ENCODE peak calls at places on chromosomes 5 and 9, in five cellular contexts. G is activated naive CD4-positive, alpha-beta T cell treated with anti-CD3 and anti-CD28 coated beads, Interleukin-2, amount 10 ng/mL, durations not matched to agents 7 days and 5 days; B is mesothelial cell of epicardium; H is activated CD4-positive, alpha-beta T cell treated with anti-CD3 and anti-CD28 coated beads for 24 hours; I is cardiac septum. P is an unnamed sample.

GRCh38 chr9:76655121-76655531 is 109.1 kb upstream of the PCA3 start:
- DNase-seq in G (no peak), B (no peak), H (no peak), I (no peak), P (no peak)

GRCh38 chr9:27497883-27498553 is 26.1 kb upstream of the IFNK start:
- DNase-seq in G (no peak), B (no peak), H (no peak), I (no peak), P (no peak)

GRCh38 chr9:93990448-93990847 is 35.3 kb upstream of the BARX1 start:
- DNase-seq in G (no peak), B (no peak), H (no peak), I (no peak), P (no peak)

GRCh38 chr5:53350991-53351770 is 129.2 kb upstream of the FST start:
- DNase-seq in G (no peak), B (no peak), H (no peak), I (no peak), P (no peak)

GRCh38 chr9:116193636-116194035 is 40.0 kb downstream of the PAPPA start:
- DNase-seq in G (no peak), B (no peak), H (no peak), I (no peak), P (no peak)

GRCh38 chr5:67815455-67816391 is 399.8 kb upstream of the PIK3R1 start:
- DNase-seq in G (no peak), B (no peak), H (no peak), I (no peak), P (no peak)

GRCh38 chr9:136566899-136567298 is 21.1 kb upstream of the NOTCH1 start:
- DNase-seq in G (no peak), B (no peak), H (no peak), I (no peak), P (no peak)

GRCh38 chr9:77402286-77402685 is 225.0 kb downstream of the VPS13A start:
- DNase-seq in G (no peak), B (no peak), H (no peak), I (no peak), P (no peak)

GRCh38 chr5:21810737-21811316 is 1042.3 kb downstream of the CDH12 start:
- DNase-seq in G (no peak), B (no peak), H (no peak), I (no peak), P (no peak)

GRCh38 chr5:34656700-34657549 is 797 bp downstream of the RAI14 start:
- DNase-seq in G (peak), B (peak), H (no peak), I (no peak), P (no peak)

GRCh38 chr9:77418226-77418625 is 229.9 kb downstream of the GNA14 start:
- DNase-seq in G (no peak), B (no peak), H (no peak), I (no peak), P (no peak)

GRCh38 chr5:173501271-173501670 is 115.2 kb downstream of the BOD1 start:
- DNase-seq in G (no peak), B (no peak), H (no peak), I (no peak), P (no peak)

GRCh38 chr5:172534229-172535169 is 80.2 kb upstream of the SH3PXD2B start:
- DNase-seq in G (no peak), B (peak), H (no peak), I (peak), P (no peak)

GRCh38 chr5:149550608-149551226 is 522 bp downstream of the CSNK1A1 start:
- DNase-seq in G (no peak), B (no peak), H (no peak), I (no peak), P (no peak)

GRCh38 chr5:133474851-133475590 is 137.3 kb downstream of the FSTL4 start:
- DNase-seq in G (no peak), B (no peak), H (no peak), I (no peak), P (no peak)

GRCh38 chr5:74093501-74093993 is 467.6 kb downstream of the ARHGEF28 start:
- DNase-seq in G (no peak), B (no peak), H (no peak), I (no peak), P (no peak)

GRCh38 chr5:178202541-178202940 is 1.8 kb upstream of the HNRNPAB start:
- DNase-seq in G (peak), B (no peak), H (no peak), I (no peak), P (no peak)

GRCh38 chr9:69229367-69229766 is 55.3 kb downstream of the TJP2 start:
- DNase-seq in G (no peak), B (no peak), H (no peak), I (no peak), P (no peak)

GRCh38 chr5:135222771-135223170 is 176.3 kb downstream of the MACROH2A1 start:
- DNase-seq in G (no peak), B (no peak), H (no peak), I (no peak), P (no peak)

GRCh38 chr5:139648205-139649081 is at the start of gene CXXC5:
- DNase-seq in G (peak), B (peak), H (no peak), I (peak), P (peak)

GRCh38 chr5:160287378-160288051 is 24.8 kb downstream of the CCNJL start:
- DNase-seq in G (no peak), B (no peak), H (no peak), I (peak), P (peak)

GRCh38 chr5:147985593-147985992 is 78.2 kb upstream of the SPINK5 start:
- DNase-seq in G (no peak), B (no peak), H (no peak), I (no peak), P (no peak)

GRCh38 chr9:94654165-94654894 is 15.0 kb upstream of the FBP1 start:
- DNase-seq in G (no peak), B (no peak), H (no peak), I (no peak), P (no peak)

GRCh38 chr9:96331236-96331947 is 29.4 kb upstream of the HSD17B3 start:
- DNase-seq in G (no peak), B (no peak), H (no peak), I (no peak), P (no peak)

GRCh38 chr5:119398713-119399492 is 43.1 kb downstream of the TNFAIP8 start:
- DNase-seq in G (no peak), B (no peak), H (no peak), I (no peak), P (no peak)

GRCh38 chr9:95477885-95478790 is 38.6 kb downstream of the PTCH1 start:
- DNase-seq in G (no peak), B (no peak), H (no peak), I (no peak), P (no peak)

GRCh38 chr9:34536685-34537084 is 13.9 kb upstream of the ENHO start:
- DNase-seq in G (no peak), B (no peak), H (no peak), I (no peak), P (no peak)

GRCh38 chr9:132193227-132194110 is 31.6 kb downstream of the NTNG2 start:
- DNase-seq in G (no peak), B (no peak), H (no peak), I (no peak), P (no peak)

GRCh38 chr9:21688108-21689102 is 114.0 kb upstream of the MTAP start:
- DNase-seq in G (no peak), B (no peak), H (no peak), I (no peak), P (no peak)

GRCh38 chr9:124392254-124392653 is 23.0 kb downstream of the PSMB7 start:
- DNase-seq in G (no peak), B (no peak), H (no peak), I (peak), P (no peak)

P was measured in H1.